ENCODE peak calls at places on chromosomes 6 and 20, in ten cellular contexts. D is GM23338; B is foreskin keratinocyte; G is transverse colon; C is fibroblast of lung; H is CD8-positive, alpha-beta T cell; T is kidney; K is cardiac muscle cell; Z is lower lobe of right lung; P is naive thymus-derived CD4-positive, alpha-beta T cell. S is an unnamed sample. For H3K4me1, the result is how much of the 10 kb centered on the place peaks cover.

GRCh38 chr20:58039569-58040092 is 188.8 kb downstream of the ANKRD60 start:
- DNase-seq in G (no peak), B (no peak), C (no peak), P (no peak), D (no peak), H (peak), K (no peak), T (no peak), Z (no peak), S (no peak)

GRCh38 chr6:158769696-158770446 is 49.3 kb downstream of the EZR start:
- DNase-seq in H (no peak), D (no peak), K (peak), T (peak), G (no peak), Z (no peak), B (no peak), P (no peak), C (no peak), S (no peak)

GRCh38 chr6:148620579-148621298 is 126.1 kb upstream of the UST start:
- DNase-seq in P (no peak), C (no peak), B (no peak), Z (no peak), H (no peak), K (no peak), G (no peak), T (no peak), D (no peak), S (no peak)

GRCh38 chr20:10366898-10367419 is 67.1 kb downstream of the MKKS start:
- DNase-seq in H (no peak), K (no peak), P (no peak), D (no peak), G (no peak), T (no peak), Z (no peak), B (no peak), C (no peak), S (no peak)

GRCh38 chr6:24581084-24581669 is 64.8 kb downstream of the KIAA0319 start:
- DNase-seq in P (peak), B (no peak), H (peak), T (no peak), K (peak), G (peak), D (peak), C (peak), Z (peak), S (peak)

GRCh38 chr6:126812651-126813050 is 305.8 kb upstream of the RSPO3 start:
- DNase-seq in Z (no peak), C (peak), B (no peak), T (no peak), K (peak), P (no peak), D (no peak), H (no peak), G (no peak), S (no peak)

GRCh38 chr6:16700202-16700997 is 60.9 kb downstream of the ATXN1 start:
- DNase-seq in P (no peak), C (no peak), H (peak), D (peak), Z (no peak), K (peak), T (no peak), B (no peak), G (peak), S (peak)

GRCh38 chr6:5497896-5498578 is 236.7 kb downstream of the FARS2 start:
- DNase-seq in C (peak), Z (no peak), D (no peak), T (no peak), G (no peak), H (no peak), B (no peak), P (no peak), K (peak), S (no peak)

GRCh38 chr6:37940074-37940847 is 120.7 kb downstream of the ZFAND3 start:
- DNase-seq in B (no peak), P (no peak), D (no peak), G (no peak), K (peak), H (no peak), Z (no peak), C (peak), T (no peak), S (no peak)

GRCh38 chr6:102417368-102417767 is 1023.9 kb downstream of the GRIK2 start:
- DNase-seq in G (no peak), P (no peak), K (no peak), Z (no peak), D (no peak), T (no peak), H (no peak), B (no peak), C (no peak), S (no peak)

GRCh38 chr20:48025661-48026060 is 240.4 kb upstream of the SULF2 start:
- DNase-seq in K (peak), B (no peak), T (no peak), P (no peak), C (peak), G (no peak), D (no peak), Z (no peak), H (no peak), S (no peak)

GRCh38 chr6:148457137-148457842 is 114.7 kb downstream of the SASH1 start:
- DNase-seq in C (no peak), Z (no peak), D (no peak), B (peak), P (no peak), T (no peak), K (peak), G (no peak), H (no peak), S (no peak)

GRCh38 chr6:37607949-37608348 is 89.7 kb downstream of the MDGA1 start:
- DNase-seq in T (no peak), B (no peak), C (peak), Z (no peak), G (no peak), P (no peak), D (peak), H (no peak), K (peak), S (no peak)

GRCh38 chr20:58048096-58048702 is 180.3 kb downstream of the ANKRD60 start:
- DNase-seq in K (peak), Z (no peak), P (no peak), H (no peak), B (peak), G (no peak), C (peak), D (peak), T (no peak), S (no peak)

GRCh38 chr6:2630891-2631458 is 119.7 kb downstream of the MYLK4 start:
- DNase-seq in T (no peak), Z (no peak), B (no peak), P (no peak), H (no peak), C (peak), D (no peak), G (no peak), K (peak), S (no peak)

GRCh38 chr6:158018851-158019361 is 37.2 kb downstream of the SYNJ2 start:
- DNase-seq in T (peak), C (peak), D (no peak), B (no peak), P (no peak), Z (peak), K (peak), G (no peak), H (no peak), S (no peak)

GRCh38 chr20:50826121-50826520 is 31.3 kb downstream of the BCAS4 start:
- DNase-seq in G (no peak), Z (no peak), H (no peak), D (no peak), C (peak), P (no peak), B (no peak), T (peak), K (no peak), S (no peak)

GRCh38 chr6:42978793-42979522 is at the start of gene PEX6:
- DNase-seq in P (peak), T (peak), Z (peak), B (no peak), H (peak), K (peak), D (peak), G (peak), C (peak), S (peak)

GRCh38 chr6:131134950-131135243 is 370 bp upstream of the AKAP7 start:
- DNase-seq in Z (no peak), D (no peak), K (no peak), H (no peak), T (no peak), G (no peak), B (no peak), C (peak), P (no peak), S (no peak)

GRCh38 chr6:136318676-136319075 is 29.0 kb upstream of the BCLAF1 start:
- DNase-seq in T (no peak), K (no peak), Z (no peak), P (no peak), G (no peak), D (no peak), B (no peak), H (no peak), C (no peak), S (no peak)

GRCh38 chr6:1295420-1295819 is 16.5 kb upstream of the FOXQ1 start:
- DNase-seq in K (no peak), Z (no peak), C (no peak), H (no peak), T (no peak), G (no peak), P (no peak), B (no peak), D (no peak), S (no peak)

GRCh38 chr6:208973-209372 is 83.3 kb upstream of the DUSP22 start:
- DNase-seq in K (no peak), P (no peak), C (no peak), H (no peak), D (no peak), G (no peak), B (no peak), T (no peak), Z (no peak), S (no peak)

GRCh38 chr6:147925826-147926225 is 416.8 kb upstream of the SASH1 start:
- DNase-seq in P (no peak), H (no peak), T (no peak), B (no peak), K (no peak), D (no peak), G (no peak), Z (no peak), C (no peak), S (no peak)

DNA sequence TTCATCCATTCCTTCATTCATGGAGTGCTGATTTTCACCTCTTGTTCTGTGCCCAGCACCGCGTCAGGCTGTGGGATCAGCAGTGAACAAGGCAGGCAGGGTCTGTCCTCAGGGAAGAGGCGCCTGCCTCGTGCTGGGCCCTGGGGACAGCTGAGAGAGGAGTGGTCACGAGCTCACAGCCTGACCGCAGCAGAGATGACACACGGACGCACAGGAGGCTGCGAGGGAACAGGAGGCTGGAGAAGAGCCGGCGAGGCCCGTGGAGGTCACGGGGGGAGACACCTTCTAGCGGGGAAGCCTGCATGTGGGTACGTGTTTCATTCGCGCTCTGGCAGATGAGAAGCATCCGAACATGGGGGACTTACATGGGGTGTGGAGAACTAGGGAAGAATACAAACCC is 27.5 kb downstream of the PXDC1 start:
- DNase-seq in C (no peak), K (no peak), P (no peak), T (no peak), Z (no peak), G (no peak), D (no peak), H (no peak), B (no peak), S (no peak)
- H3K4me1 ChIP-seq in C (under half), K (under half), P (under half), T (under half), Z (under half), G (under half), D (under half), H (under half), B (under half), S (under half)

DNA sequence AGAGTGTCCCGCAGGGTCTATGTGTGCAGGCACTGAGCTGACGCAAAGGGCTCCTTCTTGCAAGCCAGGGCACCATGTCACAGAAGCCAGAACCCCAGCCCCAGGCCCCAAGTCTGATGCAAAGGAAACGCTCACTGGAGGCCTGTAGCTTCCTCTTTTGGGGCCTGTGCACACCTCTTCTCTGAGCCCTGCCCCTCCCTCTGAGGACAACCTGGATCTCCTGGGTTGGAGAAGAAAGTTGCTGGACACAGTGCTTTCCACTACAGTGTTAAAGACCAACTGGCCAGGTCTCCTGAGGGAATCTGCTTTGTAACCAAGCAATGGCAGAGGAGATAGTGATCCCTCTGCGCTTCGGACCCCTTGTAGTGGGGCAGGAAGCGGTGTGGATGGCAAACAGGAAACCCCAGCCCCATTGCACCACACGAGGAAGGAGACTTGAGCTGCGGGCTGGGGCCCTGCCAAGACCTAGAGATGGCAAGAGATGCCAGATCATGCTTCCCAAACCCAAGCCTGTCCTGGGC is 90.0 kb downstream of the PRND start:
- DNase-seq in G (peak), K (no peak), P (peak), C (no peak), D (no peak), Z (peak), B (no peak), H (peak), T (peak), S (peak)
- H3K4me1 ChIP-seq in G (under half), K (under half), P (half or more), C (under half), D (under half), Z (half or more), B (under half), H (half or more), T (under half), S (half or more)

DNA sequence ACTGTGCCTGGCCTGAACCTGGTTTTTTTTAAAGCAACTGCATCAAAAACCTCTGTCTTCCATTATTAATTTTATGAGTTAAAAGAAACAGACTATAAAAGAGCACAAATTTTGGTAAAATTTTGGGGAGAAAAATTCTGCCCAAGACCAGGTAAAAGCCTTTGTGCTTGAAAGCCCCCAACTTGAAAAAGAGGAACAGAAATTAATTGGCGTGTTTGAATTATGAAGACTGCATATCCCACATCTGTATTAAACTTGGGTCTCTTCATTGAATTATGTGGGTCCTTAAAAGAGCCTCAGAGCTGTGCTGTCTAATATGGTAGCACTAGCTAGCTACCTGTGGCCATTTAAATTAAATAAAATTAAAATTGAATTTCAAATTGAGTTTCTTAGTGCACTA is 41.2 kb downstream of the COL11A2 start:
- DNase-seq in T (no peak), H (no peak), D (no peak), C (no peak), G (no peak), K (no peak), Z (no peak), B (no peak), P (no peak), S (no peak)
- H3K4me1 ChIP-seq in T (under half), H (under half), D (under half), C (under half), G (under half), K (under half), Z (under half), B (under half), P (under half), S (under half)

GRCh38 chr6:41531591-41532582 is 14.3 kb upstream of the FOXP4 start:
- DNase-seq in D (no peak), C (peak), H (peak), P (peak), K (peak), Z (no peak), T (peak), B (no peak), G (peak), S (peak)
- H3K4me1 ChIP-seq in D (under half), C (under half), H (under half), P (under half), K (under half), Z (under half), T (under half), B (under half), G (under half), S (under half)

DNA sequence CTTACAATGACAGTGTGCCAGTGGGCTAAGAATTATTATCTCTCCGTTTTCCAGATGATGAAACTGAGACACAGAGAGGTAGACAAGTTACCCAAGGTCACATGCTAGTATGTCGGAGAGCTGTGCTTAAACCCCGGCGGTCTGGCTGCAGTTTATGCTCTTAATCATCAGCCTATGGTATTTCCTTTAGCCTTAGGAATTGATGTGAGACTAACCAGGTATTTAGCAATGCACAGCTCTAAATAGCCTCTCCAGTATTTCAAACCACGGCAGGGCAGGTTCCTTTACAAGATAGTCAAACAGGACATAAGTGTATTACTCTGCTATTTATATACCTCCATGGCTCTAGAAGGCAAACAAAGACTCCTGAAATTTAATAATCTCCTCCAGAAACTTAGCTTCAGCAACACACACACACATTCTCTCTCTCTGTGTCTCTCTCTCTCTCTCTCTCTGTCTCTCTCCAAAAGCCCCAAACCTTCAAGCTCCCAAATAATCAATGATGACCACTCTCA is 142.0 kb upstream of the ZNF217 start:
- DNase-seq in G (no peak), P (no peak), C (peak), H (no peak), Z (no peak), D (peak), T (no peak), B (peak), K (peak), S (no peak)
- H3K4me1 ChIP-seq in G (under half), P (under half), C (under half), H (under half), Z (under half), D (half or more), T (under half), B (under half), K (half or more), S (under half)

GRCh38 chr6:138972226-138972665 is 15.8 kb downstream of the REPS1 start:
- DNase-seq in T (no peak), C (peak), Z (no peak), D (no peak), B (no peak), G (no peak), P (no peak), K (no peak), H (no peak), S (no peak)
- H3K4me1 ChIP-seq in T (under half), C (under half), Z (under half), D (half or more), B (half or more), G (under half), P (under half), K (under half), H (under half), S (half or more)

GRCh38 chr6:33428219-33428890 is 8.5 kb downstream of the SYNGAP1 start:
- DNase-seq in T (peak), D (peak), C (no peak), P (no peak), B (no peak), K (peak), H (peak), G (peak), Z (peak), S (no peak)
- H3K4me1 ChIP-seq in T (under half), D (half or more), C (under half), P (half or more), B (under half), K (half or more), H (half or more), G (under half), Z (half or more), S (half or more)